ENCODE peak calls at places on chromosomes 4 and X, in four cellular contexts. One of them, this sample, is unnamed. For H3K9me3, the result is how much of the 10 kb centered on the place peaks cover.

GRCh38 chrX:116667760-116668159 is 205.0 kb upstream of the CT83 start:
- DNase-seq in A549: no peak
- DNase-seq in neural progenitor cell: no peak
- DNase-seq in SJSA1: no peak
- DNase-seq in this sample: no peak

GRCh38 chrX:72479324-72480274 is 93.0 kb downstream of the HDAC8 start:
- DNase-seq in A549: no peak
- DNase-seq in neural progenitor cell: peak
- DNase-seq in SJSA1: no peak
- DNase-seq in this sample: no peak

GRCh38 chr4:172270421-172270820 is 457.2 kb downstream of the GALNTL6 start:
- DNase-seq in A549: no peak
- DNase-seq in neural progenitor cell: no peak
- DNase-seq in SJSA1: no peak
- DNase-seq in this sample: no peak

GRCh38 chr4:78482281-78482680 is 69.3 kb upstream of the ANXA3 start:
- DNase-seq in A549: no peak
- DNase-seq in neural progenitor cell: no peak
- DNase-seq in SJSA1: no peak
- DNase-seq in this sample: no peak

GRCh38 chr4:36551697-36552214 is 270.3 kb downstream of the DTHD1 start:
- DNase-seq in A549: no peak
- DNase-seq in neural progenitor cell: no peak
- DNase-seq in SJSA1: no peak
- DNase-seq in this sample: no peak

GRCh38 chr4:102514298-102514964 is 13.3 kb downstream of the NFKB1 start:
- DNase-seq in A549: no peak
- DNase-seq in neural progenitor cell: no peak
- DNase-seq in SJSA1: no peak
- DNase-seq in this sample: no peak

GRCh38 chrX:24426340-24426913 is 38.7 kb upstream of the PDK3 start:
- DNase-seq in A549: no peak
- DNase-seq in neural progenitor cell: peak
- DNase-seq in SJSA1: no peak
- DNase-seq in this sample: peak

GRCh38 chr4:186400676-186401075 is 134.7 kb downstream of the F11 start:
- DNase-seq in A549: no peak
- DNase-seq in neural progenitor cell: no peak
- DNase-seq in SJSA1: no peak
- DNase-seq in this sample: no peak

GRCh38 chr4:40627540-40627939 is 2.1 kb downstream of the RBM47 start:
- DNase-seq in A549: no peak
- DNase-seq in neural progenitor cell: no peak
- DNase-seq in SJSA1: no peak
- DNase-seq in this sample: no peak

GRCh38 chrX:153557618-153558017 is 40.2 kb downstream of the ATP2B3 start:
- DNase-seq in A549: no peak
- DNase-seq in neural progenitor cell: no peak
- DNase-seq in SJSA1: no peak
- DNase-seq in this sample: no peak

GRCh38 chrX:150224676-150225075 is 138.4 kb upstream of the MAMLD1 start:
- DNase-seq in A549: no peak
- DNase-seq in neural progenitor cell: no peak
- DNase-seq in SJSA1: no peak
- DNase-seq in this sample: no peak

GRCh38 chr4:8230891-8231290 is 31.8 kb downstream of the SH3TC1 start:
- DNase-seq in A549: no peak
- DNase-seq in neural progenitor cell: no peak
- DNase-seq in SJSA1: no peak
- DNase-seq in this sample: no peak

GRCh38 chrX:53374222-53374820 is 48.1 kb downstream of the SMC1A start:
- DNase-seq in A549: no peak
- DNase-seq in neural progenitor cell: no peak
- DNase-seq in SJSA1: no peak
- DNase-seq in this sample: no peak

GRCh38 chrX:47358387-47359065 is 11.9 kb upstream of the ZNF157 start:
- DNase-seq in A549: no peak
- DNase-seq in neural progenitor cell: no peak
- DNase-seq in SJSA1: no peak
- DNase-seq in this sample: peak
- H3K9me3 ChIP-seq in A549: under half
- H3K9me3 ChIP-seq in neural progenitor cell: under half
- H3K9me3 ChIP-seq in SJSA1: under half
- H3K9me3 ChIP-seq in this sample: under half

DNA sequence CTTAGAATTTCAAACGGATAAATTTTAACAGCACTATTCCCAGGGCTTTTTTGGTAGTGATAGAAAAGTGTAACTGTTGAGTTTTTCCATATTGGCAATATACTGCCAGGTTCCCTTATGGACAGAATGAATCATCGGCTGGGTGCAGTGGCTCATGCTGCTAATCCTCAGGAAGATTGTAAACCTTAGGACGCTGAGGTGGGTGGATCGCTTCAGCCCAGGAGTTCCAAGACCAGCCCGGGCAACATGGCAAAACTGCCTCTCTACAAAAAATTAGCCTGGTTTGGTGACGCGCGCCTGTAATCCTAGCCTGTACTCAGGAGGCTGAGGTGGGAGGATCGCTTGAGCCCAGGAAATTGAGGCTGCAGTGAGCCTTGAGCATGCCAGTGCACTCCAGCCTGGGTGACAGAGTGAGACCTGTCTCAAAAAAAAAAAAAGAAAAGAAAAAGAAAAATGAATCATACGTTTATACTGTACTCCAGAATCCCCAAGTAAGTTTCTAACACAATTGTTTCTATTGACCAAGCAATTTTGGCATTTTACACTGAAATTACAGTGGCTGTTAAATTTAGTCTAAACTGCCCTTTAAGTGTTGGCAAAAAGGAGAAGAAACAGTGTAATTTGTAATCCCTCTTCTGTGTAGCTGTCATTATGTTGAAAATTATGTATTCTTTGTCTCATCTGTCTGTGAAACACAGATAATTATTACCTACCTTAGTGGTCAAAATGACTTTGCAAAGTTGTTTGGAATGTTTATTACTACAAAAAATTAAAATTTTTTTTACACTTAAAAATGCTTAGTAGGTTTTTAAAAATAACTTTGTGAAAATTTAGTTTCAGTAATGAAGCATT is 1.8 kb downstream of the SLC30A9 start:
- DNase-seq in A549: peak
- DNase-seq in neural progenitor cell: no peak
- DNase-seq in SJSA1: no peak
- DNase-seq in this sample: no peak
- H3K4me3 ChIP-seq in A549: peak
- H3K4me3 ChIP-seq in neural progenitor cell: peak
- H3K4me3 ChIP-seq in SJSA1: no peak
- H3K4me3 ChIP-seq in this sample: no peak

DNA sequence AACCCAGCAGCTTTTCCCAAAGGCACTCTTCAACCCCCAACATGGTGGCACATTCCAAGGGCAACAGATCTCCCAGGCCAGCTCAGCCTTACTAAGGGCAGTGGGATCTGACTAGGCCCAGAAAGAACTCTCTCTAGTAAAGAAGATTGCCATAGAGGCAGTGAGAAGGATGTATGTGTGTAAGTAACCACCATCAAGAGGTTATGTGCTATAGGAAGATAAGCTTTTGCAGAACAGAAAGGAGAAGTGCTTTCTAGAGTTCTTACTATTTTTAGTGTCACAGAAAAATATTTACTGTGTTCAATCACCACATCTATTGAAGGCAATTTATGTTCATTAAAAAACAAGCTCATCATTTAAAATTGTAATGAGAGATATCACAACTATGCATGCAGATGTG is 287.2 kb upstream of the RASGEF1B start:
- DNase-seq in A549: no peak
- DNase-seq in neural progenitor cell: no peak
- DNase-seq in SJSA1: no peak
- DNase-seq in this sample: no peak
- H3K9me3 ChIP-seq in A549: under half
- H3K9me3 ChIP-seq in neural progenitor cell: under half
- H3K9me3 ChIP-seq in SJSA1: under half
- H3K9me3 ChIP-seq in this sample: under half

DNA sequence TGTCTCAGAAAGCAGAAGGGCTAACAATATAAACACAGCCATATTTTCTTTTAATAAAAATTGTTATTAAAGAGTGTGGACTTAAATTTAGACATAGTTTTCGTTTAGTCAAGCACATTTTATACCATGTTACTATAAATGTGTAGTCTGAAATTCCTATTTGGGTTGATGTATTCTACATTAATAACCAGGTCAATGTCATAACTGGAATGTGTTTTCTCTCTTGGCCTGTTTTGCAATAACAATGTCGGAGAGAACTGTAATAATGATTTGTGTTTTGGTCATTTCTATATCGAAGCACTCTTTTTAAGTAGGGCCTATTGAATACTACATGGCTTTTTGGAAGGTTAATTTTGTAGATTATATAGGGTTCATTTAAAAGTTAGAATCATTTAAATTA is 5.5 kb downstream of the USO1 start:
- DNase-seq in A549: no peak
- DNase-seq in neural progenitor cell: no peak
- DNase-seq in SJSA1: no peak
- DNase-seq in this sample: no peak
- H3K4me3 ChIP-seq in A549: no peak
- H3K4me3 ChIP-seq in neural progenitor cell: no peak
- H3K4me3 ChIP-seq in SJSA1: no peak
- H3K4me3 ChIP-seq in this sample: no peak

DNA sequence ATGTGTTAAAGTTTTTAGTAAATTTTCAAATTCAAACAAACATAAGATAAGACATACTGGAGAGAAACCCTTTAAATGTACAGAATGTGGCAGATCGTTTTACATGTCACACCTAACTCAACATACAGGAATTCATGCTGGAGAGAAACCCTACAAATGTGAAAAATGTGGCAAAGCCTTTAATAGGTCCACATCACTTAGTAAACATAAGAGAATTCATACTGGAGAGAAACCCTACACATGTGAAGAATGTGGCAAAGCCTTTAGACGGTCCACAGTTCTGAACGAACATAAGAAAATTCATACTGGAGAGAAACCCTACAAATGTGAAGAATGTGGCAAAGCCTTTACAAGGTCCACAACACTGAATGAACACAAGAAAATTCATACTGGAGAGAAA is 32.8 kb downstream of the ZNF595 start:
- DNase-seq in A549: no peak
- DNase-seq in neural progenitor cell: no peak
- DNase-seq in SJSA1: no peak
- DNase-seq in this sample: no peak
- H3K9me3 ChIP-seq in A549: half or more
- H3K9me3 ChIP-seq in neural progenitor cell: half or more
- H3K9me3 ChIP-seq in SJSA1: under half
- H3K9me3 ChIP-seq in this sample: half or more

GRCh38 chr4:93828332-93828829 is at the start of gene ATOH1:
- DNase-seq in A549: peak
- DNase-seq in neural progenitor cell: peak
- DNase-seq in SJSA1: peak
- DNase-seq in this sample: no peak
- H3K4me3 ChIP-seq in A549: peak
- H3K4me3 ChIP-seq in neural progenitor cell: peak
- H3K4me3 ChIP-seq in SJSA1: peak
- H3K4me3 ChIP-seq in this sample: no peak

DNA sequence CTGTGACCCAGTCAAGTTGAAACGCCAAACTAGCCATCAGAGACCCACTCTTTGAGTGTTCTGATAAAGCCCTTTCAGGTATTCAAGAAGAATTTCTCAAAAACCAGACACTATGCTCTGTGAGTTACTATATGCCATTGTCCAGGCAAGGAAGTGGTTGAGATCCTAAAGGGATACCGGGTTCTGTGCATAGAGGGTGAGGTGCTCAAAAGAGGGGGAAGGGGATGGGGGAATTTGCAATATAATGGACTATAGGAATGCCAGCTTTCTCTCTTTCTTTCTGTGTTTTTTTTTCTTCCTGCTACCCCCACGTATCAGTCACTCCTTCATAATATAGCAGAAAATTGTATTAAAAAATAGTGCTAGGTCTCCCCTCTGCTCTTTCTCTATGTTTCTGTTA is 1619.0 kb downstream of the STIM2 start:
- DNase-seq in A549: no peak
- DNase-seq in neural progenitor cell: no peak
- DNase-seq in SJSA1: no peak
- DNase-seq in this sample: no peak
- H3K9me3 ChIP-seq in A549: under half
- H3K9me3 ChIP-seq in neural progenitor cell: under half
- H3K9me3 ChIP-seq in SJSA1: under half
- H3K9me3 ChIP-seq in this sample: under half

DNA sequence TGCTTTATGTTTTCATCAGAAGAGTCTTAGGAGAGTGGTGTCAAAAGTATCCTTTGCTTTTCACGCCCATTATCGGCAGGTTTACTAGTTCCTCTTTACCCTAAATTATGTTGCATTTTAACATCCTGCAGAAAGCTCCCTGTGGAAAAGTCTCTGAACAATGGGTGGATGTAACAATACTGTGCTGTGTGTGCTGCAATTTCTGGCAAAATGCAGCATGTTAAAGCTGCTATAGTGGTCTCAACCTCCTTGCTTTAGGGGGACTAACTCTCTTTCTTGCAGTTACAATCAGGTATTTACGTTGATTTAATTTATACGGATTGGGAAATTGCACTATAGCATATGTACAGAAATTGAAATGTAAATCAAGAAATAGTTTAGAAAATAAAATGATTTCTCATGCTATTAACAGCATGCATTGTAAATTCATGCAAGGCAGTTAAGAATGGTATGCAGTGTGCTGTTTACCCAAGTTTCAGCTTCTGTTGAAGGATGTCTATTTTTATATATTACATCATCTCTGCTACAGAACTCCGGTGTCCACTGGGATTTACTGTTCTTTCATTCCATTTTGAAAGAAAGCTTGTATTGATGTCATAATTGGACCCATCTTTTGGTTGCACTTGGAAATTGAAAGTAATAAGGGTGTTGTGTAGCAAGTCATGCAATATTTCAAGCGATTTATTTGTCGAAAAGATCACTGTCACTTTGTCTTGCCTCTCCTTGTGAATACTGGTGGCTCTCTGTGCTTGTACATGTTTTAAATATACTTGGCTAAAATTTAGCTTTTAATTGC is 145.7 kb downstream of the RAPGEF2 start:
- DNase-seq in A549: no peak
- DNase-seq in neural progenitor cell: no peak
- DNase-seq in SJSA1: peak
- DNase-seq in this sample: no peak
- H3K4me3 ChIP-seq in A549: no peak
- H3K4me3 ChIP-seq in neural progenitor cell: no peak
- H3K4me3 ChIP-seq in SJSA1: peak
- H3K4me3 ChIP-seq in this sample: no peak

DNA sequence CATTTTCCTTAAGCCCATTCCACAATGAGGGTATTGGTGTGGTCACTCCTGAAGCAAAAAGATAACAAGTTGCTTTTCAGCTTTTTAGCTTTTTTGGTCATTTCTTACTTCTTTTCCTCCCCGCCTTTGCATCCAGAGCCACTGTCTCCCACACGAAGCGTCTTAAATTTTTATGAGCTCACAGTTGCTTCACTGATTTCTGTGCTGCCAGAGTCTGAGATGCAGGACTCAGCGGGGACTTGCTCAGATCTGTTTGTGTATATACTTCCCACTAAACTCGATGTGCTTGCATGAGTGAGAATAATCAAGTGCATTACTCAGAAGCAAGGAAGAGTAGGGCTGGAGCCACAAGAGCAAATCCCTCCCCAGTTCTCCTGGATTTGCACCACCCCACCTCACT is 80.2 kb upstream of the FHL1 start:
- DNase-seq in A549: no peak
- DNase-seq in neural progenitor cell: no peak
- DNase-seq in SJSA1: no peak
- DNase-seq in this sample: no peak
- H3K9me3 ChIP-seq in A549: under half
- H3K9me3 ChIP-seq in neural progenitor cell: under half
- H3K9me3 ChIP-seq in SJSA1: under half
- H3K9me3 ChIP-seq in this sample: under half

This sample was measured in CD8-positive, alpha-beta memory T cell.